ENCODE peak calls at places on chromosomes 4 and X, in eight cellular contexts. D is fibroblast of lung, F is IMR-90, N is GM12878, H is mesenchymal stem cell, G is GM23248, L is neural progenitor cell, A is HCT116. W is an unnamed sample.

GRCh38 chr4:83405844-83406816 is 49.5 kb downstream of the HELQ start:
- DNase-seq in D (no peak), F (no peak), N (no peak), H (no peak), G (no peak), L (no peak), A (no peak), W (no peak)

GRCh38 chrX:120697053-120697452 is 67.2 kb upstream of the C1GALT1C1 start:
- DNase-seq in D (no peak), F (no peak), N (peak; percentile 66), H (no peak), G (no peak), L (no peak), A (no peak), W (peak; percentile 97)

GRCh38 chr4:111066001-111066400 is 443.1 kb upstream of the PITX2 start:
- DNase-seq in D (peak; percentile 31), F (peak; percentile 1), N (no peak), H (no peak), G (peak; percentile 65), L (no peak), A (no peak), W (no peak)

GRCh38 chrX:141989134-141989533 is 85.4 kb downstream of the MAGEC1 start:
- DNase-seq in D (peak; percentile 30), F (no peak), N (no peak), H (no peak), G (no peak), L (no peak), A (no peak), W (no peak)

GRCh38 chr4:76197971-76198410 is 15.6 kb downstream of the SCARB2 start:
- DNase-seq in D (peak; percentile 89), F (peak; percentile 69), N (no peak), H (no peak), G (peak; percentile 77), L (peak; percentile 45), A (no peak), W (peak; percentile 78)

GRCh38 chr4:6341696-6342095 is 72.0 kb downstream of the WFS1 start:
- DNase-seq in D (no peak), F (no peak), N (no peak), H (no peak), G (no peak), L (no peak), A (no peak), W (no peak)

GRCh38 chr4:152936446-152937279 is 540 bp downstream of the FHDC1 start:
- DNase-seq in D (peak; percentile 44), F (peak; percentile 16), N (no peak), H (peak; percentile 40), G (peak; percentile 62), L (peak; percentile 71), A (no peak), W (peak; percentile 12)

GRCh38 chr4:151000747-151001429 is 14.2 kb downstream of the LRBA start:
- DNase-seq in D (no peak), F (no peak), N (no peak), H (no peak), G (no peak), L (peak; percentile 9), A (no peak), W (no peak)

GRCh38 chr4:160864253-160864652 is 1299.5 kb downstream of the FSTL5 start:
- DNase-seq in D (no peak), F (no peak), N (no peak), H (no peak), G (no peak), L (no peak), A (no peak), W (no peak)

DNA sequence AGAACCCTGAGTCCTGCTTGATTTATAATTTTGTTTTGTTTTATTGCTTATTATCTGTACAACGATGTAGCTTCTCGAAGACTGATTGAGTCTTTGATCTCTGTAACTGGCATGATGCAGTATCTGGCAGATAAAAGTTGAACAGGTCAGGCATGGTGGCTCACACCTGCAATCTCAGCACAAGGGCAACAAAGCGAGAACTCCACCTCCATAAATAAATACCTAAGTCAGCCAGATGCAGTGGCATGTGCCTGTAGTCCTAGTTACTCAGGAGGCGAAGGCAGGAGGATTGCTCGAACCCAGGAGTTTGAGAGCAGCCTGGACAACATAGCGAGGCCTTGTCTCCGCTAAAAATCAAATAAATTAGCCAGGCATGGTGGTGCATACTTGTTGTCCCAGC is 15.7 kb upstream of the WDR19 start:
- DNase-seq in D (no peak), F (no peak), N (no peak), H (no peak), G (no peak), L (no peak), A (no peak), W (no peak)
- H2AFZ ChIP-seq in D (no peak overlapping the region), F (no peak overlapping the region), N (peak overlapping the region; percentile 74), H (no peak overlapping the region), G (no peak overlapping the region), L (no peak overlapping the region), A (no peak overlapping the region), W (no peak overlapping the region)

DNA sequence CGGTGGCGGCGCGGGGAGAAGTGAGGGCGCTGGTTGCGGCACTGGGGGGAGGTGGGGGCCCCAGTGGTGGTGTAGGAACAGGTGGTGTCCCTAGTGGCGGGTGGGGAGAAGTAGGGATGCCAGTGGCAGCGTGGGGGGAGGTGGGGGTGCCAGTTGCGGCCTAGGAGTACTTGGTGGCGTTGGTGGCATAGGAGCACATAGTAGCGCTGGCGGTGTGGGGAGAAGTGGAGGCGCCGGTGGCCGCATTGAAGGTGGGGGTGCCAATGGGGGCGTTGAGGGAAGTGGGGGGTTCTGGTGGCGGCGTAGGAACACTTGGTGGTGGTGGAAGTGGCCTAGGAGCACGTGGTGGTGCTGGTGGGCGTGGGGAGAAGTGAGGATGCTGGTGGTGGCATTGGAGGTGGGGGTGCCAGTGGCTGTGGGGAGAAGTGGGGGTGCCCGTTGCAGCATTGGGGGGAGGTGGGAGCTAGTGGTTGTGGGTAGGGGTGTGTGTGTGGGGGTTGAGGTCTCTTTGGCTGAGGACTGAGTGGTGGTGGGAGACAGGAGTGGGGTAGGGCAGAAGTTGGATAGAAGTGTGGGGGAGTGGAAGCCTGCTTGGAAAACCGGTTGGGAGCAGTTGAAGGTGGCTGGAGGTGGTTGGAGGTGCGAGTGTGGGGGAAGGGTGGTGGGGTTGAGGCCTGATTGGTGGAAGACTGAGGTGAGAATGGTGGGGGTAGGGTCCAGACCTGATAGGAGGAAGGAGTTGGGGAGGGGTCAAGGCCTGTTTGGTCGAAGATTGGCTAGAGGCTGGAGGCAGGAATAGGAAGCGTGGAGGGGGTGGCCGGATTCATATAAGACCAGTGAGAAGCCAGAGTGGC is 1.1 kb downstream of the GCNA start:
- DNase-seq in D (no peak), F (no peak), N (no peak), H (no peak), G (no peak), L (no peak), A (no peak), W (no peak)
- H2AFZ ChIP-seq in D (no peak overlapping the region), F (no peak overlapping the region), N (no peak overlapping the region), H (no peak overlapping the region), G (no peak overlapping the region), L (no peak overlapping the region), A (no peak overlapping the region), W (no peak overlapping the region)

GRCh38 chr4:113049421-113050355 is at the start of gene ANK2:
- DNase-seq in D (peak; percentile 48), F (no peak), N (no peak), H (no peak), G (peak; percentile 61), L (peak; percentile 96), A (no peak), W (no peak)
- H2AFZ ChIP-seq in D (no peak within 1 kb of the TSS), F (no peak within 1 kb of the TSS), N (no peak within 1 kb of the TSS), H (no peak within 1 kb of the TSS), G (peak within 1 kb of the TSS; percentile 29), L (no peak within 1 kb of the TSS), A (no peak within 1 kb of the TSS), W (no peak within 1 kb of the TSS)

DNA sequence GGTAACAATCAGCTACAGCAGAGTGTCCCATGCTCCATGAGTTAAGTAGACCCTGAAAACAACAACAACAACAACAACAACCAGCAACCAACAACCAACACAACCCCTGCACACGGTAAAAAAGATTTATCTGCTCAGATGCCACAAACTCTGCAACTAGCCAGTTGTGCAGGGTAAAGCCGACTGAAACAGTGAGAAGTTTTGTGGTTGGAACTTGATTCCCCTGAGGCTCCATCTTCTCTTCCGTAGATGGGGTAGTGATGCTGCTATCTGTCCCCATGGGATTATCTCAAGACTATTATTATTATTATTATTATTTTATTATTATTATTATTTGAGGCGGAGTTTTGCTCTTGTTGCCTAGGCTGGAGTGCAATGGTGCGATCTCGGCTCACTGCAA is 50.6 kb upstream of the RAPGEF2 start:
- DNase-seq in D (no peak), F (no peak), N (peak; percentile 89), H (no peak), G (no peak), L (no peak), A (no peak), W (peak; percentile 40)
- H2AFZ ChIP-seq in D (no peak overlapping the region), F (no peak overlapping the region), N (no peak overlapping the region), H (no peak overlapping the region), G (no peak overlapping the region), L (peak overlapping the region; percentile 9), A (no peak overlapping the region), W (no peak overlapping the region)

DNA sequence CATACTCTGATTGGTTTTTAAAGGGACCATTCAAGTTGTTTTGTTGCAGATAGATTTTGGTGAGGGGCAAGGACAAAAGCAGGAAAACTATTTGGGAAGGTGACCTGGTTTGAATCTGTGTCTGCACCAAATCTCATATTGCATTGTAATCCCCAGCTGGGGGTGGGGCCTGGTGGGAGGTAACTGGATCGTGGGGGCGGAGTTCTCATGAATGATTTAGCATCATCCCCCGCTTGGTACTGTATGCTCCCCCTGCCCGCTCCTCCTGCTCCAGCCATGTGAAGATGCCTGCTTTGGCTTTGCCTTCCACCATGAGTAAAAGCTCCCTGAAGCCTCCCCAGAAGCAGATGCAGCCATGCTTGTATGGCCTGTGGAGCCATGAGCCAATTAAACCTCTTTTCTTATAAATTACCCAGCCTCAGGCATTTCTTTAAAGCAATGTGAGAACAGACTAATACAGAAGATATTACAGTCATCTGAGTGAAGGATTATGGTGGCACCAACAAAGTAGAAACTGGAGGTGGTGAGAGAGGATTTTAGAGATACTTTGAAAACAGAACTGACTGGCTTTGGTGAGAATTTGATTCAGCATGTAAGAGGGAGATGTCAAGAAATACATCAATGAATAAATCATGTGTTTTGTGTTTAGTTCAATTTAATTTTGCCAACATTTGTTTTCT is 14.4 kb downstream of the IL21 start:
- DNase-seq in D (no peak), F (no peak), N (no peak), H (no peak), G (no peak), L (peak; percentile 11), A (no peak), W (no peak)
- H2AFZ ChIP-seq in D (no peak overlapping the region), F (no peak overlapping the region), N (no peak overlapping the region), H (no peak overlapping the region), G (no peak overlapping the region), L (peak overlapping the region; percentile 81), A (no peak overlapping the region), W (no peak overlapping the region)

W was measured in MM.1S.